ENCODE peak calls at places on chromosomes 7 and 10, in six cellular contexts. L, Z, H, T, Q and B are unnamed samples.

GRCh38 chr10:52479567-52479966 is 165.5 kb downstream of the DKK1 start:
- DNase-seq in L (peak), T (no peak), H (no peak), Q (no peak), Z (no peak), B (peak)

GRCh38 chr10:67925449-67926005 is 41.1 kb downstream of the SIRT1 start:
- DNase-seq in T (no peak), Z (no peak), H (peak), L (peak), Q (no peak), B (peak)

GRCh38 chr10:132136097-132136521 is 50.6 kb upstream of the DPYSL4 start:
- DNase-seq in Q (no peak), T (no peak), Z (peak), H (no peak), L (no peak), B (no peak)

GRCh38 chr7:102412548-102412947 is 16.4 kb downstream of the PRKRIP1 start:
- DNase-seq in Q (no peak), L (no peak), T (peak), Z (no peak), H (peak), B (peak)

GRCh38 chr7:123741940-123742339 is 6.9 kb downstream of the WASL start:
- DNase-seq in T (no peak), L (no peak), Z (no peak), H (no peak), Q (no peak), B (no peak)

GRCh38 chr10:78981970-78982281 is 86.8 kb upstream of the ZMIZ1 start:
- DNase-seq in T (no peak), H (no peak), L (no peak), Z (no peak), Q (no peak), B (no peak)

GRCh38 chr10:111207525-111207924 is 130.7 kb downstream of the ADRA2A start:
- DNase-seq in T (no peak), L (no peak), Z (peak), H (no peak), Q (no peak), B (no peak)

GRCh38 chr7:129567377-129567776 is 44.1 kb upstream of the NRF1 start:
- DNase-seq in Z (no peak), H (no peak), Q (no peak), L (no peak), T (no peak), B (no peak)

GRCh38 chr7:12013983-12014382 is 182.0 kb upstream of the THSD7A start:
- DNase-seq in T (no peak), L (peak), Z (no peak), Q (no peak), H (no peak), B (peak)

GRCh38 chr10:49298666-49298989 is 342 bp upstream of the C10orf71 start:
- DNase-seq in L (no peak), Z (peak), H (peak), Q (no peak), T (peak), B (no peak)

GRCh38 chr7:15130666-15131541 is 228.4 kb upstream of the DGKB start:
- DNase-seq in T (no peak), Q (no peak), H (peak), L (peak), Z (no peak), B (peak)

GRCh38 chr10:100978896-100979185 is 8.5 kb downstream of the MRPL43 start:
- DNase-seq in T (no peak), Z (no peak), L (no peak), H (no peak), Q (no peak), B (no peak)

GRCh38 chr7:132024290-132024689 is 467.9 kb upstream of the PODXL start:
- DNase-seq in Z (no peak), T (no peak), L (no peak), Q (no peak), H (no peak), B (no peak)

GRCh38 chr10:31599626-31600504 is 280.8 kb downstream of the ZEB1 start:
- DNase-seq in Q (no peak), Z (no peak), L (no peak), T (no peak), H (peak), B (no peak)

GRCh38 chr10:19811517-19811916 is 4.7 kb upstream of the PLXDC2 start:
- DNase-seq in H (peak), Z (no peak), Q (peak), T (no peak), L (peak), B (peak)

GRCh38 chr10:73758704-73759511 is 14.7 kb downstream of the SEC24C start:
- DNase-seq in L (no peak), T (no peak), H (no peak), Z (no peak), Q (no peak), B (no peak)

GRCh38 chr7:21641546-21641945 is 98.7 kb downstream of the DNAH11 start:
- DNase-seq in Z (no peak), H (no peak), L (no peak), T (no peak), Q (no peak), B (no peak)

GRCh38 chr7:88151119-88151790 is 68.6 kb downstream of the SRI start:
- DNase-seq in T (no peak), L (no peak), Z (no peak), Q (no peak), H (no peak), B (no peak)

GRCh38 chr10:77799352-77799751 is 127.2 kb downstream of the DLG5 start:
- DNase-seq in L (no peak), Q (no peak), T (no peak), Z (no peak), H (peak), B (no peak)

GRCh38 chr10:115844592-115844991 is 428.4 kb downstream of the GFRA1 start:
- DNase-seq in H (peak), Z (no peak), L (no peak), Q (no peak), T (no peak), B (no peak)

GRCh38 chr10:101095550-101096213 is 33.9 kb downstream of the KAZALD1 start:
- DNase-seq in T (peak), Q (no peak), Z (peak), L (peak), H (peak), B (peak)

GRCh38 chr10:4074559-4075407 is 289.8 kb upstream of the KLF6 start:
- DNase-seq in L (peak), H (peak), Q (no peak), T (no peak), Z (no peak), B (peak)

GRCh38 chr10:92657024-92657423 is 32.7 kb upstream of the HHEX start:
- DNase-seq in Z (no peak), H (no peak), Q (no peak), L (no peak), T (no peak), B (no peak)

GRCh38 chr10:1050555-1050954 is 1.6 kb upstream of the IDI1 start:
- DNase-seq in Z (no peak), T (no peak), Q (no peak), L (peak), H (no peak), B (peak)

GRCh38 chr7:92767427-92767826 is 68.9 kb downstream of the CDK6 start:
- DNase-seq in H (peak), L (peak), T (no peak), Z (no peak), Q (no peak), B (no peak)

GRCh38 chr7:153389261-153389660 is 629.7 kb downstream of the ACTR3B start:
- DNase-seq in Z (no peak), L (peak), Q (no peak), T (no peak), H (no peak), B (peak)

GRCh38 chr7:106329408-106329807 is 44.6 kb upstream of the NAMPT start:
- DNase-seq in L (peak), H (no peak), T (no peak), Q (no peak), Z (no peak), B (no peak)

GRCh38 chr10:96910488-96911395 is 78.6 kb downstream of the LCOR start:
- DNase-seq in L (peak), H (peak), T (no peak), Q (no peak), Z (no peak), B (peak)

GRCh38 chr7:49623943-49624342 is 149.5 kb upstream of the VWC2 start:
- DNase-seq in Q (no peak), H (no peak), T (no peak), Z (no peak), L (no peak), B (no peak)

GRCh38 chr10:117135026-117135372 is 3.1 kb downstream of the VAX1 start:
- DNase-seq in L (no peak), Z (no peak), Q (no peak), T (no peak), H (no peak), B (no peak)

GRCh38 chr10:95467162-95467599 is 94.0 kb downstream of the SORBS1 start:
- DNase-seq in T (peak), H (peak), Z (peak), Q (peak), L (peak), B (peak)

GRCh38 chr10:61452229-61452651 is 941 bp downstream of the TMEM26 start:
- DNase-seq in Z (no peak), Q (no peak), H (no peak), L (no peak), T (no peak), B (no peak)

GRCh38 chr10:33122014-33122788 is 164.2 kb upstream of the ITGB1 start:
- DNase-seq in H (peak), T (no peak), Q (no peak), Z (no peak), L (no peak), B (no peak)

GRCh38 chr10:5447071-5447470 is 34.7 kb downstream of the NET1 start:
- DNase-seq in Z (no peak), H (peak), Q (no peak), L (peak), T (no peak), B (peak)

GRCh38 chr10:103231047-103231551 is 14.6 kb upstream of the RPEL1 start:
- DNase-seq in T (no peak), H (peak), Z (no peak), Q (no peak), L (peak), B (peak)

GRCh38 chr10:60236869-60237524 is 152.7 kb downstream of the ANK3 start:
- DNase-seq in Q (no peak), T (peak), Z (no peak), L (no peak), H (peak), B (peak)

GRCh38 chr10:116162851-116163250 is 110.2 kb downstream of the GFRA1 start:
- DNase-seq in Z (peak), T (no peak), L (no peak), H (no peak), Q (no peak), B (no peak)

GRCh38 chr7:100132697-100133137 is 6.0 kb downstream of the MBLAC1 start:
- DNase-seq in Z (peak), H (peak), T (no peak), Q (no peak), L (peak), B (peak)

GRCh38 chr10:69004821-69005220 is 16.2 kb downstream of the KIFBP start:
- DNase-seq in Q (no peak), Z (no peak), T (no peak), L (no peak), H (peak), B (peak)

GRCh38 chr7:36036590-36036989 is 116.5 kb upstream of the EEPD1 start:
- DNase-seq in T (no peak), Z (no peak), Q (no peak), H (no peak), L (peak), B (peak)

GRCh38 chr10:104328636-104328915 is 9.7 kb downstream of the ITPRIP start:
- DNase-seq in T (no peak), Q (no peak), L (no peak), H (no peak), Z (no peak), B (no peak)

GRCh38 chr10:104329754-104330153 is 8.5 kb downstream of the ITPRIP start:
- DNase-seq in T (peak), Z (no peak), L (peak), Q (peak), H (peak), B (peak)

GRCh38 chr10:104326991-104327610 is 11.2 kb downstream of the ITPRIP start:
- DNase-seq in Z (no peak), L (no peak), Q (no peak), H (no peak), T (no peak), B (no peak)

GRCh38 chr10:104328916-104329710 is 9.2 kb downstream of the ITPRIP start:
- DNase-seq in Z (no peak), H (peak), L (peak), T (peak), Q (peak), B (peak)

GRCh38 chr10:104327745-104328635 is 10.3 kb downstream of the ITPRIP start:
- DNase-seq in T (peak), L (peak), Q (peak), H (peak), Z (peak), B (peak)
- TF ChIP-seq CTCF in T (no peak), L (peak), Q (no peak), H (peak), Z (no peak), B (peak)

GRCh38 chr10:6469661-6470060 is 110.4 kb downstream of the PRKCQ start:
- DNase-seq in T (no peak), H (no peak), Q (no peak), L (no peak), Z (no peak), B (no peak)

GRCh38 chr10:6473430-6473829 is 106.6 kb downstream of the PRKCQ start:
- DNase-seq in H (no peak), Z (no peak), Q (no peak), T (no peak), L (peak), B (no peak)

GRCh38 chr10:6465854-6466524 is 114.1 kb downstream of the PRKCQ start:
- DNase-seq in H (no peak), Z (no peak), T (no peak), L (no peak), Q (no peak), B (no peak)

GRCh38 chr10:6473901-6474370 is 106.1 kb downstream of the PRKCQ start:
- DNase-seq in Z (no peak), T (no peak), H (no peak), L (peak), Q (no peak), B (peak)

DNA sequence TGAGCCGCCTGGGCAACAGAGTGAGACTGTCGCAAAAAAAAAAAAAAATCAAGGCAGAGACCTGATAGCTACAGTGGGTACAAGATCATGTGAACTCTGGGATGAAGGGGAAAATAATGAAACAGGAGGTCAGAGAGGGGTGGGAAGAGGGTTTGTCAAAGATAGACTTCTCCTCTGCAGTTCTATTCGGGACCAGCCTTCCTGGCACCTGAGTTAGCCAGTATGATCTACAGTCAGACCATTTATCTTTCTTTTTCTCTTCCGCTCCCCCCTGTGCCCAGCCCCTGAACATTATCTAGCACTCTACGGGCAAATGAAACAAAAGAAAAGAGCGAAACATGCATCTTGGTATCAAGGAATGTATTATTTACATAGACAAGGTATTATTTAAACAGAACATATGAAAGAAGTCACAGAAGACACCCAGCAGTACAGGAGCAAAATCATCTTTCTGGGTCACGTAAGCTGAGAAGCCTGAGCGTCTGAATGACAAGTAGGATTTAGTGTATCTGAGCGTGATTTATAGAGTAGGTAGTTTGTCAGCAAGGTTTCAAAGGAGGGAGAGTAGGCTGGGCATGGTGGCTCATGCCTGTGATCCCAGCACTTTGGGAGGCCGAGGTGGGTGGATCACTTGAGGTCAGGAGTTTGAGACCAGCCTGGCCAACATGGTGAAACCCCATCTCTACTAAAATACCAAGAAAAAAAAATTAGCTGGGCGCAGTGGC is 109.0 kb downstream of the PRKCQ start:
- DNase-seq in H (no peak), Z (no peak), T (peak), L (no peak), Q (no peak), B (no peak)
- H3K4me3 ChIP-seq in H (no peak), Z (no peak), T (peak), L (no peak), Q (no peak), B (no peak)

GRCh38 chr7:44535348-44536064 is 5.6 kb downstream of the NPC1L1 start:
- DNase-seq in Q (no peak), T (no peak), Z (no peak), H (no peak), L (no peak), B (no peak)

GRCh38 chr7:44534087-44534486 is 7.0 kb downstream of the NPC1L1 start:
- DNase-seq in T (no peak), Q (no peak), H (no peak), Z (no peak), L (no peak), B (no peak)

GRCh38 chr7:44533301-44534055 is 7.7 kb downstream of the NPC1L1 start:
- DNase-seq in H (no peak), L (no peak), Z (no peak), Q (no peak), T (no peak), B (no peak)

GRCh38 chr7:44536090-44536489 is 5.0 kb downstream of the NPC1L1 start:
- DNase-seq in H (no peak), T (no peak), L (no peak), Z (no peak), Q (no peak), B (no peak)

GRCh38 chr7:44534501-44534900 is 6.6 kb downstream of the NPC1L1 start:
- DNase-seq in L (peak), Q (no peak), H (no peak), Z (no peak), T (no peak), B (peak)
- TF ChIP-seq CTCF in L (peak), Q (no peak), H (peak), Z (peak), T (peak), B (peak)

DNA sequence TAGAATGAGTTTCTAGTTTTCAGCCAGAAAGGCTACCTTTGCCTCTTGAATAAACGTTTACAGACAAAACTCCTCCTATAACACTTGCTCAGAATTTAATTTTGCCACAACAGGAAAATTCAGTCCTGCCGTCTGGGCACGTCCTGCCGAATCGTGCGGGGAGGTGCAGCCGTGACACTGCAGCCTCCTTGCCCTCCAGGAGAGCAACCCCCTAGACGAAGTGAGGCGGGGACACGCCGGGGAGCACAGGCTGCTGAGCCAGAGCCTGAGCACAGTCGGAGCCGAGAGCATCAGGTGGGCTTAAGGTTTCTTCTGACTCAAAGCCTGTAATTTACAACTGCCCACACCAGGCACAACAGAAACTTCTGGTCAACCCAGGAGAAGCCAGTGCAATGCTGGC is 102.3 kb downstream of the DYNC2I1 start:
- DNase-seq in Z (no peak), H (no peak), Q (no peak), L (no peak), T (no peak), B (no peak)
- H3K4me3 ChIP-seq in Z (peak), H (no peak), Q (no peak), L (no peak), T (no peak), B (no peak)

GRCh38 chr10:108358912-108359311 is 1194.4 kb upstream of the SORCS1 start:
- DNase-seq in Q (no peak), H (peak), L (peak), T (no peak), Z (no peak), B (peak)
- TF ChIP-seq CTCF in Q (no peak), H (peak), L (no peak), T (no peak), Z (no peak), B (no peak)

GRCh38 chr10:107978455-107978854 is 813.9 kb upstream of the SORCS1 start:
- DNase-seq in L (no peak), Z (no peak), T (no peak), H (no peak), Q (no peak), B (no peak)
- H3K4me3 ChIP-seq in L (no peak), Z (no peak), T (no peak), H (no peak), Q (no peak), B (no peak)

GRCh38 chr10:71419002-71419540 is 22.4 kb downstream of the CDH23 start:
- DNase-seq in Q (peak), T (no peak), H (no peak), Z (no peak), L (no peak), B (no peak)
- TF ChIP-seq CTCF in Q (no peak), T (no peak), H (no peak), Z (no peak), L (no peak), B (peak)